ENCODE peak calls at places on chromosomes 12 and 14, in seven cellular contexts. F is upper lobe of right lung; L is left ventricle myocardium inferior; Y is ovary; G is A673; C is IMR-90; P is CD8-positive, alpha-beta T cell. N is an unnamed sample.

GRCh38 chr14:70808402-70809237 is 693 bp downstream of the MAP3K9 start:
- DNase-seq in F (peak; percentile 75), L (peak; percentile 23), Y (peak; percentile 51), G (peak; percentile 32), C (no peak), P (peak; percentile 49), N (no peak)

GRCh38 chr14:102094101-102094500 is 7.3 kb upstream of the HSP90AA1 start:
- DNase-seq in F (no peak), L (no peak), Y (no peak), G (no peak), C (no peak), P (no peak), N (no peak)

GRCh38 chr12:25590021-25590721 is 37.1 kb upstream of the LMNTD1 start:
- DNase-seq in F (no peak), L (no peak), Y (no peak), G (no peak), C (no peak), P (peak; percentile 24), N (no peak)

GRCh38 chr12:47534695-47535094 is 171.1 kb downstream of the RPAP3 start:
- DNase-seq in F (no peak), L (no peak), Y (no peak), G (peak; percentile 27), C (peak; percentile 32), P (no peak), N (no peak)

GRCh38 chr12:120468271-120468845 is 1.2 kb downstream of the SRSF9 start:
- DNase-seq in F (peak; percentile 70), L (no peak), Y (peak; percentile 55), G (peak; percentile 32), C (peak; percentile 57), P (peak; percentile 29), N (no peak)

GRCh38 chr12:94648578-94648977 is 1.8 kb downstream of the TMCC3 start:
- DNase-seq in F (no peak), L (no peak), Y (no peak), G (no peak), C (no peak), P (no peak), N (no peak)

GRCh38 chr14:104856869-104857860 is 7.9 kb upstream of the CEP170B start:
- DNase-seq in F (peak; percentile 17), L (no peak), Y (no peak), G (peak; percentile 58), C (no peak), P (no peak), N (no peak)

GRCh38 chr14:100271247-100271939 is 32.4 kb downstream of the YY1 start:
- DNase-seq in F (no peak), L (no peak), Y (no peak), G (peak; percentile 21), C (no peak), P (peak; percentile 34), N (no peak)

GRCh38 chr12:106245767-106246166 is 2.1 kb downstream of the CKAP4 start:
- DNase-seq in F (peak; percentile 87), L (no peak), Y (no peak), G (peak; percentile 28), C (peak; percentile 54), P (no peak), N (peak; percentile 81)

GRCh38 chr14:83473846-83474245 is 1940.2 kb upstream of the SEL1L start:
- DNase-seq in F (no peak), L (no peak), Y (no peak), G (no peak), C (peak; percentile 58), P (no peak), N (no peak)

GRCh38 chr14:73567951-73568885 is 795 bp upstream of the ACOT2 start:
- DNase-seq in F (no peak), L (no peak), Y (no peak), G (no peak), C (peak; percentile 41), P (no peak), N (no peak)

GRCh38 chr12:131388164-131388795 is 322.6 kb upstream of the SFSWAP start:
- DNase-seq in F (no peak), L (no peak), Y (no peak), G (no peak), C (no peak), P (no peak), N (no peak)

GRCh38 chr12:27852117-27852516 is 72.1 kb upstream of the MANSC4 start:
- DNase-seq in F (no peak), L (no peak), Y (no peak), G (no peak), C (no peak), P (no peak), N (no peak)

GRCh38 chr12:79056775-79057174 is 192.2 kb downstream of the SYT1 start:
- DNase-seq in F (no peak), L (no peak), Y (no peak), G (no peak), C (peak; percentile 37), P (no peak), N (no peak)

GRCh38 chr12:5232826-5233500 is 189.3 kb downstream of the KCNA5 start:
- DNase-seq in F (no peak), L (no peak), Y (no peak), G (no peak), C (no peak), P (no peak), N (no peak)

GRCh38 chr14:89276424-89276975 is 140.5 kb downstream of the FOXN3 start:
- DNase-seq in F (peak; percentile 68), L (no peak), Y (no peak), G (no peak), C (peak; percentile 76), P (peak; percentile 44), N (no peak)

GRCh38 chr12:12214635-12215131 is 52.2 kb downstream of the LRP6 start:
- DNase-seq in F (no peak), L (no peak), Y (no peak), G (peak; percentile 85), C (peak; percentile 63), P (no peak), N (no peak)

GRCh38 chr14:52078093-52078492 is 9.2 kb upstream of the NID2 start:
- DNase-seq in F (no peak), L (no peak), Y (no peak), G (no peak), C (peak; percentile 82), P (no peak), N (no peak)

GRCh38 chr12:52526511-52526951 is 6.3 kb upstream of the KRT5 start:
- DNase-seq in F (no peak), L (no peak), Y (no peak), G (no peak), C (no peak), P (no peak), N (no peak)

GRCh38 chr12:4086481-4086880 is 187.1 kb upstream of the CCND2 start:
- DNase-seq in F (no peak), L (no peak), Y (no peak), G (no peak), C (no peak), P (no peak), N (no peak)

GRCh38 chr12:3147260-3147659 is 70.1 kb downstream of the TSPAN9 start:
- DNase-seq in F (peak; percentile 50), L (no peak), Y (no peak), G (no peak), C (no peak), P (no peak), N (no peak)

GRCh38 chr12:115661103-115661502 is 616.4 kb downstream of the MED13L start:
- DNase-seq in F (no peak), L (no peak), Y (no peak), G (no peak), C (no peak), P (no peak), N (no peak)

GRCh38 chr12:64404470-64405446 is 566 bp downstream of the XPOT start:
- DNase-seq in F (peak; percentile 83), L (peak; percentile 40), Y (no peak), G (peak; percentile 86), C (peak; percentile 91), P (peak; percentile 48), N (peak; percentile 64)

GRCh38 chr14:35406811-35407630 is 2.5 kb upstream of the NFKBIA start:
- DNase-seq in F (no peak), L (no peak), Y (no peak), G (peak; percentile 84), C (peak; percentile 74), P (no peak), N (no peak)

GRCh38 chr14:35404246-35404495 is 378 bp downstream of the NFKBIA start:
- DNase-seq in F (no peak), L (no peak), Y (no peak), G (no peak), C (no peak), P (no peak), N (no peak)

GRCh38 chr14:35404496-35405303 is at the start of gene NFKBIA:
- DNase-seq in F (peak; percentile 96), L (peak; percentile 94), Y (peak; percentile 93), G (peak; percentile 93), C (peak; percentile 88), P (peak; percentile 93), N (peak; percentile 92)

GRCh38 chr14:35405304-35405996 is 901 bp upstream of the NFKBIA start:
- DNase-seq in F (peak; percentile 77), L (peak; percentile 42), Y (peak; percentile 56), G (peak; percentile 39), C (no peak), P (no peak), N (peak; percentile 68)

DNA sequence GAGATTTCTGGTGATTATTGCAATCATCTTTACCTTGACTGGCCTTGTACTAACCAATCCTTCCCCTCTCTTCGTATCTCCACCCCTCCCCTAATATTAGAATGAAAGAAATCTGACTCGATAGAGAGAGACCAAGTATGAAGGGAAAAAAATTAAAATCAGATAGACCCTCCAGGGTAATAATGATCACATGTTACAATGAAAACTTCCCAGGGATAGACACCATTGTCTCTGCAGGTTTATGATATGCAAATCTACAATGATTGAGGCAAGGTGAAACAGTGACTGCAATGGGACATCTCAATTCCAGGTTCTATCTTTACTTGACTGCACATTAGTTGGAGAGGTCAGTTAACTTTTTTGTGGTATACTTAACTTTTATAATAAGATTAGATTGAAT is 1.5 kb upstream of the NFKBIA start:
- DNase-seq in F (no peak), L (no peak), Y (no peak), G (no peak), C (no peak), P (no peak), N (no peak)
- H3K27ac ChIP-seq in F (peak overlapping the region; percentile 100), L (peak overlapping the region; percentile 100), Y (no peak overlapping the region), G (no peak overlapping the region), C (no peak overlapping the region), P (no peak overlapping the region), N (peak overlapping the region; percentile 100)

DNA sequence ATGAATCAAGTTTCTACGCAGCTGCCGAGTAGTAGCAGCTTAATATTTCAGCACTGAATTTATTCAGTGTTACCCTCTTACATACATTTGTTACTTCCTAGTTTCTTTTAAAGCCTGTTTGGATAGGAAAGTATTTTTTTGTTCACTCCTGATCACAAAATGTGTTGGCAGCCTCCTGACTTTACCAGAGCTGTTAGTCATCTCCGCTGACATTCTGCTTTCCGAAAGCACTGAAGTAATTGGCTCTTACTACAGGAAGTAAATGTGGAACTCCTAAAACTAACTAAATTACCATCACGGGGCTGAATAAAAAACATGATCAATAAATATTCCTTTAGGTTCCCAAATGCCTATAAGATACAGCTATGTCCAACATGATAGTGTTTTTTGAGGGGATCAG is 225.5 kb downstream of the EPS8 start:
- DNase-seq in F (no peak), L (no peak), Y (no peak), G (no peak), C (peak; percentile 68), P (no peak), N (no peak)
- H3K27ac ChIP-seq in F (peak overlapping the region; percentile 49), L (no peak overlapping the region), Y (no peak overlapping the region), G (no peak overlapping the region), C (no peak overlapping the region), P (peak overlapping the region; percentile 20), N (no peak overlapping the region)

GRCh38 chr14:68820119-68820518 is 27.3 kb upstream of the ZFP36L1 start:
- DNase-seq in F (no peak), L (no peak), Y (no peak), G (no peak), C (no peak), P (no peak), N (no peak)
- H3K27ac ChIP-seq in F (no peak overlapping the region), L (no peak overlapping the region), Y (peak overlapping the region; percentile 24), G (no peak overlapping the region), C (no peak overlapping the region), P (no peak overlapping the region), N (no peak overlapping the region)

GRCh38 chr14:61662001-61662400 is 33.3 kb upstream of the HIF1A start:
- DNase-seq in F (no peak), L (no peak), Y (no peak), G (no peak), C (peak; percentile 11), P (no peak), N (no peak)
- H3K27ac ChIP-seq in F (peak overlapping the region; percentile 9), L (no peak overlapping the region), Y (no peak overlapping the region), G (no peak overlapping the region), C (peak overlapping the region; percentile 59), P (peak overlapping the region; percentile 10), N (no peak overlapping the region)